ENCODE peak calls at places on chromosomes 16 and 17, in seven cellular contexts. K is right atrium auricular region; Z is GM19239; D is activated CD4-positive, alpha-beta T cell treated with anti-CD3 and anti-CD28 coated beads, Interleukin-2, amount 50 U/mL, for 48 hours; W is stimulated activated naive CD8-positive, alpha-beta T cell treated with anti-CD3 and anti-CD28 coated beads, Interleukin-15, Interleukin-2, amounts not matched to agents 100 U/mL and 50 U/mL, for 24 hours; I is T-helper 9 cell; P is ELR. O is an unnamed sample.

GRCh38 chr17:27578718-27579085 is 52.3 kb upstream of the LGALS9 start:
- DNase-seq in K (no peak), Z (peak), D (peak), W (peak), I (no peak), P (peak), O (no peak)

GRCh38 chr17:6437466-6437865 is 2.5 kb upstream of the AIPL1 start:
- DNase-seq in K (no peak), Z (no peak), D (no peak), W (no peak), I (no peak), P (no peak), O (no peak)

GRCh38 chr17:49554694-49555494 is 20.8 kb upstream of the NXPH3 start:
- DNase-seq in K (no peak), Z (no peak), D (no peak), W (no peak), I (no peak), P (no peak), O (no peak)

GRCh38 chr16:3187798-3188674 is at the start of gene OR1F1:
- DNase-seq in K (no peak), Z (no peak), D (peak), W (peak), I (peak), P (peak), O (no peak)

GRCh38 chr16:87662254-87663204 is 60.2 kb downstream of the JPH3 start:
- DNase-seq in K (no peak), Z (no peak), D (no peak), W (no peak), I (no peak), P (no peak), O (no peak)

GRCh38 chr16:68015681-68016080 is at the start of gene DPEP2NB:
- DNase-seq in K (no peak), Z (no peak), D (no peak), W (no peak), I (no peak), P (no peak), O (no peak)

GRCh38 chr16:72066747-72067146 is 3.7 kb downstream of the HPR start:
- DNase-seq in K (no peak), Z (peak), D (no peak), W (no peak), I (no peak), P (peak), O (peak)

GRCh38 chr17:57114085-57114673 is 29.1 kb downstream of the AKAP1 start:
- DNase-seq in K (no peak), Z (peak), D (peak), W (peak), I (peak), P (peak), O (peak)

GRCh38 chr17:60139438-60140285 is 10.1 kb upstream of the CA4 start:
- DNase-seq in K (peak), Z (peak), D (peak), W (peak), I (peak), P (peak), O (no peak)

GRCh38 chr17:45315583-45316270 is 1.1 kb downstream of the MAP3K14 start:
- DNase-seq in K (no peak), Z (no peak), D (no peak), W (no peak), I (no peak), P (no peak), O (no peak)

GRCh38 chr17:40547079-40547784 is 18.0 kb downstream of the CCR7 start:
- DNase-seq in K (no peak), Z (no peak), D (peak), W (peak), I (no peak), P (no peak), O (no peak)

GRCh38 chr17:1067282-1067956 is 70.5 kb downstream of the TIMM22 start:
- DNase-seq in K (no peak), Z (no peak), D (no peak), W (no peak), I (no peak), P (no peak), O (no peak)

GRCh38 chr17:45073414-45074070 is 12.4 kb downstream of the NMT1 start:
- DNase-seq in K (peak), Z (no peak), D (no peak), W (no peak), I (no peak), P (peak), O (no peak)

GRCh38 chr16:3907586-3907985 is 27.1 kb upstream of the CREBBP start:
- DNase-seq in K (no peak), Z (no peak), D (no peak), W (no peak), I (no peak), P (no peak), O (no peak)

GRCh38 chr17:67605259-67605912 is 112.3 kb upstream of the NOL11 start:
- DNase-seq in K (peak), Z (no peak), D (no peak), W (no peak), I (no peak), P (no peak), O (no peak)

GRCh38 chr17:35160354-35161201 is 13.0 kb downstream of the UNC45B start:
- DNase-seq in K (no peak), Z (no peak), D (peak), W (peak), I (peak), P (no peak), O (no peak)

GRCh38 chr16:88639231-88640038 is 1.1 kb downstream of the IL17C start:
- DNase-seq in K (no peak), Z (no peak), D (no peak), W (no peak), I (no peak), P (no peak), O (no peak)

GRCh38 chr16:66717776-66718175 is 21.2 kb upstream of the CMTM4 start:
- DNase-seq in K (no peak), Z (no peak), D (no peak), W (no peak), I (no peak), P (no peak), O (no peak)

GRCh38 chr17:59105852-59106462 is 723 bp downstream of the TRIM37 start:
- DNase-seq in K (peak), Z (no peak), D (peak), W (peak), I (peak), P (peak), O (peak)

GRCh38 chr16:78034530-78034929 is 12.2 kb downstream of the CLEC3A start:
- DNase-seq in K (no peak), Z (no peak), D (peak), W (no peak), I (no peak), P (no peak), O (no peak)

GRCh38 chr16:3215601-3216262 is 19.2 kb downstream of the ZNF200 start:
- DNase-seq in K (no peak), Z (no peak), D (peak), W (peak), I (no peak), P (no peak), O (no peak)

GRCh38 chr17:32610027-32610650 is 123.3 kb downstream of the CDK5R1 start:
- DNase-seq in K (no peak), Z (no peak), D (no peak), W (no peak), I (no peak), P (no peak), O (no peak)

GRCh38 chr16:35798885-35799426 is 2339.5 kb downstream of the TP53TG3F start:
- DNase-seq in K (no peak), Z (no peak), D (no peak), W (no peak), I (no peak), P (no peak), O (no peak)

GRCh38 chr17:65848751-65849150 is 287.3 kb upstream of the AXIN2 start:
- DNase-seq in K (no peak), Z (no peak), D (no peak), W (no peak), I (no peak), P (no peak), O (no peak)